ENCODE peak calls at places on chromosomes 7 and 10, in four cellular contexts. N is bronchial epithelial cell, R is AG04449, C is colonic mucosa. J is an unnamed sample.

GRCh38 chr10:4240641-4241197 is 455.7 kb upstream of the KLF6 start:
- DNase-seq in C (no peak), R (peak; percentile 84), N (no peak), J (no peak)

GRCh38 chr10:58150290-58150689 is 117.4 kb downstream of the IPMK start:
- DNase-seq in N (no peak), R (no peak), C (no peak), J (no peak)

GRCh38 chr10:34764347-34764991 is 50.6 kb downstream of the PARD3 start:
- DNase-seq in R (no peak), N (no peak), C (no peak), J (no peak)

GRCh38 chr7:46745700-46746090 is 824.6 kb upstream of the IGFBP3 start:
- DNase-seq in C (no peak), N (no peak), R (no peak), J (no peak)

GRCh38 chr10:3783313-3783689 is 1.7 kb downstream of the KLF6 start:
- DNase-seq in C (peak; percentile 58), R (no peak), N (no peak), J (peak; percentile 85)

GRCh38 chr10:127215882-127216281 is 19.5 kb upstream of the INSYN2A start:
- DNase-seq in R (no peak), N (no peak), C (no peak), J (no peak)

GRCh38 chr10:116769791-116770190 is 27.4 kb upstream of the HSPA12A start:
- DNase-seq in C (no peak), N (no peak), R (no peak), J (no peak)

GRCh38 chr7:151290355-151290760 is 41.9 kb upstream of the SMARCD3 start:
- DNase-seq in C (no peak), N (no peak), R (no peak), J (no peak)

GRCh38 chr7:112573302-112574039 is 92.7 kb downstream of the LSMEM1 start:
- DNase-seq in N (peak; percentile 50), C (peak; percentile 54), R (no peak), J (no peak)

GRCh38 chr10:79559726-79560125 is 481 bp downstream of the SFTPA2 start:
- DNase-seq in N (peak; percentile 72), R (no peak), C (no peak), J (no peak)

GRCh38 chr7:6443372-6443941 is 4.3 kb downstream of the DAGLB start:
- DNase-seq in C (no peak), R (peak; percentile 79), N (peak; percentile 87), J (no peak)

GRCh38 chr7:2202361-2202761 is 30.4 kb downstream of the MAD1L1 start:
- DNase-seq in N (no peak), R (no peak), C (no peak), J (no peak)

DNA sequence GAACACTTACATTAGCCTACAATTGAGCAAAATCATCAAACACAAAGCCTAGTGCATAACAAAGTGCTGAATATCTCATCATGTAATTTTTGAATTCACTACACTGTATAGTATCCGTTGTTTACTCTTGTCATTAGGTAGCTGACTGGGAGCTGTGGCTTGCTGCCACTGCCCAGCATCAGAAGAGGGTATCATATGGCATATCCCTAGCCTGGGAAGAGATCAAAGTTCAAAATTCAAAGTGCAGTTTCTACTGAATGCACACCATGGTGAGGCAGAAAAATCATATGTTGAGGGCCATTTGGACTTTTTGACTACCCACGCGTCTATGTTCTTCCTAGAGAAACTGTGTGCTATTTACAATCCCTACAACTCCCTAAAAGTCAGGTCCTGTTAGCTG is 7.5 kb upstream of the ZC3HAV1 start:
- DNase-seq in R (no peak), C (no peak), N (no peak), J (no peak)
- H3K4me3 ChIP-seq in R (no peak overlapping the region), C (no peak overlapping the region), N (no peak overlapping the region), J (no peak overlapping the region)

DNA sequence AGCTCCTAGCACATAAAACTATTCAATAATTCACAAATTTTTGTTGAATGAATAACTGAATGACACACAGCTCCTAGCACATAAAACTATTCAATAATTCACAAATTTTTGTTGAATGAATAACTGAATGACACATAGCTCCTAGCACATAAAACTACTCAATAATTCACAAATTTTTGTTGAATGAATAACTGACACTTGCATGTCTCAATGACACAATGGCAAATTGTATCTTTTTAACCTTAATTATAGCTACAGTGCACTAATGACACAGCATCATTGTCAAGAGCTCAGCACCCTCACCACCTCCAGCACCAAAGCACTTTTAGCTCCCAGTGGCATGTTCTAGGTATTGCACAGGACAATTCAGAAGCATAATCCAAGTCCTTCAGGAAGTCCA is 131.6 kb downstream of the PDE1C start:
- DNase-seq in N (peak; percentile 31), C (no peak), R (no peak), J (no peak)
- TF ChIP-seq CTCF in N (no peak), C (no peak), R (no peak), J (no peak)

DNA sequence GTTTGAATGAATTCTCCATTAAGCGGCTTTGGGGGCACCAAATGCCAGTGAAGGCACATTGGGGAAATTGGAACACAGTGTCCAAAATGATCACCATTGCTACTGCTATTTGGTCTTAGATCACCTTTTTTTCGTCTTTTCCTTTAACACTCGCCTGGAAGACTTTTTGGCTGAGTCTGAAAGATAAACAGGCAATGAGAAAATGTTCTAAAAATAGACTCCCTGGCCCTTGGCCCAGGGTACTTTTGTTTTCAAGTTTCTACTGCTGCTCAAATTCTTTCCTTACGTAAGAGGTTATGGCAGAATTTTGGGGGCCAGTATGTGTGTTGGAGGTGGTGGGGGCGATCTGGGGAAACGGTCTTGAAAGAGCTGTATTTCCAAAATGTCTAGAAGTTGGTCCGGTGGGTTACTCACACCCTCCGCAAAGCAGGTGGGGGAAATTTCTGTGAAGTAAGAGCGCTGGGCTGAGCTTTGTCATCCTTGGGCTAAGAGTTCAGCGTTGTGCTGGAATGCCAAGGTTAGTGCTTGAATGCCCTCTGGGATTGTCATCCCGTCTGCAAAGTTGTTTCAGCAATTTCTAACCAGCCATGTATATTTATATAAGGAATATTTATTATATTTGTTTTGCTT is 1.3 kb upstream of the ITPRIP start:
- DNase-seq in R (no peak), N (peak; percentile 77), C (peak; percentile 73), J (no peak)
- H3K4me3 ChIP-seq in R (peak overlapping the region; percentile 85), N (peak overlapping the region; percentile 93), C (peak overlapping the region; percentile 82), J (peak overlapping the region; percentile 89)

GRCh38 chr7:52163311-52163710 is 846.7 kb upstream of the COBL start:
- DNase-seq in N (no peak), C (no peak), R (no peak), J (no peak)

DNA sequence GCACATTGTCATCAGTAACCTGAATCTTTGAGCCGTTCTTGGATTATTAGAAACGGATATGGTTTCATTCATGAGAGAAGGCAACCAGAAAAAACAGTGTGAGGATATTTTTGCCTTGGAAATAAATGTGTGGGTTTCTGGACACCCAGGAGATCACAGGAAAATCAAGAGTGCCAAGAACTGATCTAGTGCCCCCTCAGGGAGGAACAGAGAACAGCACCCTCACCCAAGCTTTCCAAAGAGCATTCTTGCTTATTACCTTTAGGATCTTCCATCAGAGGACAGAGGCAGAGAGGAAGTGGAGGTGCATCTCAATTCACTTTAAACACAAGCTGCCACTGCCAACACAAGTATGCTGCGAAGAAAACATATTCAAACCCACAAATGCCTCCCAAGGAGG is 851.5 kb upstream of the COBL start:
- DNase-seq in R (no peak), N (no peak), C (no peak), J (no peak)
- TF ChIP-seq CTCF in R (no peak), N (no peak), C (no peak), J (no peak)

DNA sequence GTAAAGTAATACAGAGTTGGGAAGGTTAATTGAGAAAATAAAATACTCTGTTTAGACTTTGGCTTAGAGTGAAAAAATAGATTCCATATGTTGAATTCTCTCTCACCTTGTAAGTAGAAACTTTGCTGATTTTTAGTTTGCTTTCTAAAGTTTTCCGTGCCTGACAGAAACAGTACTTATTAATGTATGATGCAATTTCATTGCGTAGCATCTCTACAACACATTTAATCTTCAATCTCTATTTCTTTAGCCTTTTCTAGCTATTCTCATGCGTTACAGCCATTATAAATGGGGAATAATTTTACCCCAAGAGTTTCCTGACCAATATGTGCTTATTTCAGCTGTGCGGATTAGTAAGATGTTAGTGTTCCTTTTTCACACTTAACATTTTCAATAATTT is 3.2 kb downstream of the MINPP1 start:
- DNase-seq in N (no peak), C (no peak), R (no peak), J (no peak)
- H3K4me3 ChIP-seq in N (no peak overlapping the region), C (no peak overlapping the region), R (no peak overlapping the region), J (no peak overlapping the region)

GRCh38 chr10:50574305-50574704 is 49.5 kb downstream of the SGMS1 start:
- DNase-seq in N (no peak), C (no peak), R (no peak), J (no peak)
- TF ChIP-seq CTCF in N (peak; percentile 6), C (no peak), R (no peak), J (no peak)

GRCh38 chr10:91552260-91552659 is 80.6 kb downstream of the PPP1R3C start:
- DNase-seq in R (no peak), N (no peak), C (no peak), J (no peak)
- H3K4me3 ChIP-seq in R (no peak overlapping the region), N (no peak overlapping the region), C (no peak overlapping the region), J (peak overlapping the region; percentile 25)

GRCh38 chr7:95311389-95311788 is 12.9 kb downstream of the PON1 start:
- DNase-seq in N (no peak), C (no peak), R (no peak), J (no peak)
- TF ChIP-seq CTCF in N (no peak), C (no peak), R (no peak), J (no peak)

GRCh38 chr7:29285451-29285807 is 90.9 kb downstream of the CHN2 start:
- DNase-seq in N (peak; percentile 97), C (no peak), R (peak; percentile 28), J (no peak)
- H3K4me3 ChIP-seq in N (no peak overlapping the region), C (no peak overlapping the region), R (no peak overlapping the region), J (no peak overlapping the region)

J was measured in psoas muscle.